ENCODE peak calls at places on chromosomes 4 and X, in seven cellular contexts. X, U, K, L, F, A and O are unnamed samples. For H3K27me3, the result is how much of the 10 kb centered on the place peaks cover.

GRCh38 chr4:3829211-3829953 is 63.2 kb downstream of the ADRA2C start:
- DNase-seq in F (no peak), K (no peak), A (no peak), U (no peak), L (no peak), X (no peak), O (no peak)

GRCh38 chr4:152734015-152734698 is 45.4 kb downstream of the TIGD4 start:
- DNase-seq in A (no peak), U (no peak), L (no peak), K (no peak), F (no peak), X (no peak), O (no peak)

GRCh38 chrX:107738272-107738671 is 37.3 kb downstream of the TSC22D3 start:
- DNase-seq in X (no peak), A (no peak), U (no peak), F (no peak), K (no peak), L (no peak), O (peak)

GRCh38 chr4:156553659-156554058 is 417.9 kb downstream of the PDGFC start:
- DNase-seq in U (no peak), A (no peak), K (no peak), L (no peak), X (no peak), F (no peak), O (no peak)

GRCh38 chrX:123860983-123861382 is 1.1 kb downstream of the XIAP start:
- DNase-seq in L (no peak), X (no peak), U (no peak), K (no peak), A (no peak), F (no peak), O (no peak)

GRCh38 chr4:37648084-37648817 is 37.9 kb downstream of the RELL1 start:
- DNase-seq in A (no peak), F (peak), L (peak), K (peak), X (peak), U (peak), O (no peak)

GRCh38 chr4:184599492-184600135 is 49.6 kb downstream of the CASP3 start:
- DNase-seq in L (no peak), X (no peak), U (no peak), A (no peak), F (no peak), K (no peak), O (no peak)

GRCh38 chrX:66014084-66014483 is 25.8 kb downstream of the VSIG4 start:
- DNase-seq in F (no peak), A (no peak), K (no peak), X (no peak), L (no peak), U (no peak), O (no peak)

GRCh38 chr4:24701683-24702082 is 93.7 kb upstream of the SOD3 start:
- DNase-seq in K (no peak), F (no peak), A (no peak), L (no peak), U (no peak), X (no peak), O (no peak)

GRCh38 chrX:37883196-37883595 is 35.8 kb upstream of the DYNLT3 start:
- DNase-seq in L (no peak), F (no peak), X (no peak), A (no peak), K (no peak), U (no peak), O (no peak)

GRCh38 chr4:20017035-20017434 is 234.7 kb upstream of the SLIT2 start:
- DNase-seq in F (no peak), U (no peak), L (no peak), A (no peak), X (no peak), K (no peak), O (no peak)

GRCh38 chr4:137545461-137545861 is 13.2 kb upstream of the PCDH18 start:
- DNase-seq in X (no peak), F (peak), U (peak), L (no peak), K (no peak), A (no peak), O (no peak)

GRCh38 chr4:168923526-168924194 is 86.4 kb downstream of the CBR4 start:
- DNase-seq in A (no peak), K (peak), L (peak), X (peak), F (no peak), U (no peak), O (no peak)

GRCh38 chr4:15479089-15479912 is 9.6 kb downstream of the CC2D2A start:
- DNase-seq in X (peak), L (peak), F (peak), K (no peak), A (no peak), U (peak), O (no peak)

GRCh38 chr4:30718021-30718888 is 1.9 kb upstream of the PCDH7 start:
- DNase-seq in X (no peak), K (peak), L (no peak), U (peak), A (no peak), F (peak), O (peak)

DNA sequence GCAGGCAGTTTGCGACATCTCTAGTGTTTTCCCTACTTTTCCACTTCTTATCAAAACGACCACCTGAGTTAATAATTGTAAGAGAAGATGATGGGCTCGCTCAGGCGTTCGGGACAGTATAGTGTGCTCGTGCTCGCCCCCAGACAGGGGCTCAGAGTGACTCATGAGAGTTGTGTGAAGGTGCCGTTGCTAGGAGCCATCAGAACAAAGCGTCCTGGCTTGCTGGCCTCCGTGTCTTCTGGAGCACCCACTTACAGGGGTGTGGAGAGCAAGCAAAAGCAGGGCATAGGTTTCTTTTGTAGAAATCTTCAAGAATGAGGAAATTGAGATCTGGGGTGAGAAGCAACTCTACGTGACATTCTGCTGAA is 73.0 kb upstream of the ADGRG2 start:
- DNase-seq in X (no peak), F (no peak), A (no peak), K (no peak), U (no peak), L (no peak), O (no peak)
- H3K27me3 ChIP-seq in X (under half), F (under half), A (under half), K (under half), U (under half), L (under half), O (under half)

GRCh38 chr4:34250562-34250961 is 1993.8 kb downstream of the ARAP2 start:
- DNase-seq in L (no peak), X (no peak), U (no peak), F (no peak), K (no peak), A (no peak), O (no peak)
- TF ChIP-seq POLR2A in L (no peak), X (no peak), U (no peak), F (no peak), K (no peak), A (no peak), O (no peak)

GRCh38 chr4:173535932-173536331 is 5.9 kb upstream of the HAND2 start:
- DNase-seq in A (no peak), U (no peak), X (no peak), F (no peak), K (no peak), L (no peak), O (no peak)
- H3K27me3 ChIP-seq in A (half or more), U (under half), X (half or more), F (under half), K (half or more), L (under half), O (half or more)

GRCh38 chr4:82678046-82678445 is 116.3 kb upstream of the TMEM150C start:
- DNase-seq in U (no peak), X (no peak), F (no peak), L (no peak), K (no peak), A (no peak), O (no peak)

GRCh38 chr4:82677327-82677726 is 115.5 kb upstream of the TMEM150C start:
- DNase-seq in K (no peak), L (no peak), A (no peak), U (no peak), X (no peak), F (no peak), O (no peak)

GRCh38 chr4:82679531-82679930 is 117.7 kb upstream of the TMEM150C start:
- DNase-seq in F (no peak), X (no peak), K (no peak), L (no peak), U (no peak), A (no peak), O (no peak)

GRCh38 chr4:82680834-82681233 is 117.8 kb downstream of the SCD5 start:
- DNase-seq in X (no peak), K (no peak), U (no peak), F (no peak), L (no peak), A (no peak), O (no peak)

DNA sequence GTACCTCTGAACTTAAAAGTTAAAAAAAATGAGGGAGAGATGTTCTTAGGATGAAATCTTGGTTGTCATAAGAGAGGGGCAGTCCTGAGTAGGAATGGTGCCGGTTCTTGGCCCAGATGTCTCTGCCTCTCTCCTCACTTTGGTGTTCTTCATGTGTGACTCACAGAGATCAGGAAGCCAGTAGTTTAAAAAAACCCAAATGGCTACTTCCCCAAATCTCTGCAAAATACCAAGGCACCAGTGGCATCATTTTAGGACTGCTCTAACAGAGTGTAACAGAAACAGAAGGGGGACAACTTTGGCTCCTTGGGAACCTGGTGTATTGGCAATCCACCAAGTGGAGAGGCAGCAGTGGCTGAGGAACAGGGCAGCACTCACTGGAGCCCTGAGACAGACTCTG is 116.8 kb downstream of the SCD5 start:
- DNase-seq in L (no peak), A (no peak), F (no peak), X (no peak), K (no peak), U (no peak), O (no peak)
- TF ChIP-seq POLR2A in L (no peak), A (no peak), F (no peak), X (no peak), K (no peak), U (no peak), O (no peak)

GRCh38 chrX:41828821-41829220 is 94.5 kb downstream of the CASK start:
- DNase-seq in K (no peak), L (no peak), U (no peak), X (no peak), F (no peak), A (no peak), O (no peak)
- H3K27me3 ChIP-seq in K (under half), L (under half), U (under half), X (under half), F (under half), A (under half), O (under half)

GRCh38 chrX:102659790-102660757 is 8.8 kb downstream of the GPRASP1 start:
- DNase-seq in L (peak), A (peak), F (peak), X (peak), U (peak), K (peak), O (peak)
- TF ChIP-seq POLR2A in L (peak), A (no peak), F (peak), X (no peak), U (no peak), K (peak), O (no peak)

GRCh38 chrX:106281383-106281782 is 113.3 kb downstream of the PWWP3B start:
- DNase-seq in K (no peak), U (no peak), X (no peak), F (no peak), A (no peak), L (no peak), O (no peak)

GRCh38 chrX:106284431-106285025 is 116.4 kb downstream of the PWWP3B start:
- DNase-seq in K (no peak), F (no peak), A (no peak), U (no peak), L (no peak), X (no peak), O (no peak)

DNA sequence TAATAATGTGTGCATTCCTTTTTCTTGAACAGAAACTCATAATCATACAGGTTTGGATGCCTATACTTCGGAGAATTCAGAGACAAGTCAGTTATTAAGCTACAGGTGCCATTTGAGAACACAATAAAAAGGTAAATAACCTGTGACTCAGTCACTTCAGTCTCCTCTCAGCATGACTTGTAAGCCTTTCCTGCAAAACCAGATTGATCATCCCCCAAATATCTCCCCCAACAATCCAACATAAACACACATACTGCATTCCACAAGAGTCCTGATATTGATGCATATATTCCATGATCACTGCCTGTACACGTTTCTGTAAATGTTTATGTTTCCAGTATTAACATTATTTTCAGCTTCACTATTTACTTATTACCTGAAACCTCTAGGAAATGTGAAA is 110.8 kb downstream of the PWWP3B start:
- DNase-seq in L (no peak), F (no peak), A (no peak), U (no peak), K (no peak), X (no peak), O (no peak)
- H3K27me3 ChIP-seq in L (under half), F (under half), A (under half), U (under half), K (under half), X (under half), O (under half)